ENCODE peak calls at places on chromosomes 1 and 21, in four cellular contexts. L is lower lobe of right lung, M is psoas muscle, V is fibroblast of lung. N is an unnamed sample.
A peak's percentile ranks its signal among the peaks of the same experiment; 100 is the strongest.

GRCh38 chr1:53539711-53540603 is 80.8 kb downstream of the DMRTB1 start:
- DNase-seq in M (peak; percentile 36), V (no peak), L (no peak), N (no peak)

GRCh38 chr1:231334079-231334666 is 3.5 kb downstream of the EXOC8 start:
- DNase-seq in L (no peak), V (no peak), M (no peak), N (no peak)

GRCh38 chr1:113231866-113232265 is 158.4 kb upstream of the MAGI3 start:
- DNase-seq in M (no peak), L (no peak), V (no peak), N (no peak)

GRCh38 chr1:92444351-92444750 is 42.4 kb downstream of the GFI1 start:
- DNase-seq in M (no peak), V (peak; percentile 15), L (no peak), N (no peak)

GRCh38 chr1:155379180-155379876 is 58.6 kb downstream of the RUSC1 start:
- DNase-seq in V (peak; percentile 86), L (no peak), M (no peak), N (no peak)

GRCh38 chr1:46483597-46483996 is 6.0 kb upstream of the DMBX1 start:
- DNase-seq in V (no peak), L (no peak), M (no peak), N (no peak)

GRCh38 chr1:236253119-236253518 is 28.6 kb downstream of the ERO1B start:
- DNase-seq in V (no peak), L (no peak), M (no peak), N (no peak)

GRCh38 chr1:16155537-16156410 is at the start of gene EPHA2:
- DNase-seq in L (peak; percentile 96), M (peak; percentile 89), V (peak; percentile 83), N (peak; percentile 86)

GRCh38 chr1:52296345-52296744 is 69.7 kb downstream of the CC2D1B start:
- DNase-seq in M (no peak), V (peak; percentile 74), L (no peak), N (peak; percentile 26)

GRCh38 chr1:205477759-205478247 is 22.0 kb upstream of the BLACAT1 start:
- DNase-seq in V (peak; percentile 18), L (peak; percentile 86), M (no peak), N (no peak)

GRCh38 chr21:45631540-45631939 is 12.0 kb upstream of the PCBP3 start:
- DNase-seq in V (no peak), M (no peak), L (no peak), N (no peak)

DNA sequence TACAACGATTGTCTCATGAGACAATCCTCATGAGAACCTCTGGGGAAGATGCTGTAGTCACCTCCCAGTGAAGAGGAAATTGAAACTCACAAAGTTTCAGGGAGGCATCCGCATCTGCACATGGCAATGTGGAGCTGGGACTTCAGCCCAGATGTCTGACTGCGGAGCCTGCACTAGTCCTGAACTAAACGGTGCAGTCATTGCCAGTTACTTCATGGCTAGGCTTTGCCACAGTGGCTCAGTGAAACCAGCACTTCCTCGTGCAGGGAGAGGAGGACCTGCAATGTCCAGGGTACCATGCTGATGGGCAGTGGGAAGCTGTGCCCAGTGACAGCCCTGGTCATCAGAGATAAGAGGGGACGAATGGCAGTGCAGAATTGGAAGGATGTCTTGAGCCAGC is 40.7 kb upstream of the ETS2 start:
- DNase-seq in M (no peak), V (no peak), L (no peak), N (no peak)
- H3K4me3 ChIP-seq in M (no peak overlapping the region), V (no peak overlapping the region), L (no peak overlapping the region), N (no peak overlapping the region)

DNA sequence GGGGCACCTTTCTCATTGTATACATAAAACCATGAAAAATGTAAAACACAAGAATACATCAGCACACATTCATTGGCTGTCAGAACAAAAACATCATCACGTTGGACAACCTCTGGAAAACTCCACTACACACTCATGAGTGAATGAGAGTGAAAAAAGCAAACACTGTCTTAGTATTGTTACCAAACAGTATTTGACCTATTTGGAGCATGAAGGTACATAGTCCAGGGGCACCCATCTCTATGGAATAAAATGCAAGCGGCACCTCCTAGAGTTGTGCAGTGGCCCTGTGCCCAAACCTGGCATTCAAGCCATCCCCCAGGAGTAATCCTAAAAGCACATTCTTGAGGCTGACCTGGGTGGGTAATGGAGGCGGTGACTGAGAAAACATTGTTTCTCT is 67.0 kb upstream of the SOD1 start:
- DNase-seq in L (no peak), V (no peak), M (no peak), N (no peak)
- H3K4me1 ChIP-seq in L (no peaks in the 10 kb centered on the region), V (no peaks in the 10 kb centered on the region), M (no peaks in the 10 kb centered on the region), N (no peaks in the 10 kb centered on the region)

GRCh38 chr1:203407301-203407700 is 56.4 kb upstream of the FMOD start:
- DNase-seq in M (no peak), L (no peak), V (peak; percentile 61), N (no peak)

GRCh38 chr1:203406446-203407045 is 55.6 kb upstream of the FMOD start:
- DNase-seq in L (no peak), V (no peak), M (peak; percentile 71), N (peak; percentile 50)

GRCh38 chr1:203408485-203409229 is 57.7 kb upstream of the FMOD start:
- DNase-seq in L (peak; percentile 59), M (peak; percentile 84), V (peak; percentile 89), N (peak; percentile 82)

GRCh38 chr1:203405703-203406430 is 54.9 kb upstream of the FMOD start:
- DNase-seq in M (no peak), L (no peak), V (no peak), N (no peak)

DNA sequence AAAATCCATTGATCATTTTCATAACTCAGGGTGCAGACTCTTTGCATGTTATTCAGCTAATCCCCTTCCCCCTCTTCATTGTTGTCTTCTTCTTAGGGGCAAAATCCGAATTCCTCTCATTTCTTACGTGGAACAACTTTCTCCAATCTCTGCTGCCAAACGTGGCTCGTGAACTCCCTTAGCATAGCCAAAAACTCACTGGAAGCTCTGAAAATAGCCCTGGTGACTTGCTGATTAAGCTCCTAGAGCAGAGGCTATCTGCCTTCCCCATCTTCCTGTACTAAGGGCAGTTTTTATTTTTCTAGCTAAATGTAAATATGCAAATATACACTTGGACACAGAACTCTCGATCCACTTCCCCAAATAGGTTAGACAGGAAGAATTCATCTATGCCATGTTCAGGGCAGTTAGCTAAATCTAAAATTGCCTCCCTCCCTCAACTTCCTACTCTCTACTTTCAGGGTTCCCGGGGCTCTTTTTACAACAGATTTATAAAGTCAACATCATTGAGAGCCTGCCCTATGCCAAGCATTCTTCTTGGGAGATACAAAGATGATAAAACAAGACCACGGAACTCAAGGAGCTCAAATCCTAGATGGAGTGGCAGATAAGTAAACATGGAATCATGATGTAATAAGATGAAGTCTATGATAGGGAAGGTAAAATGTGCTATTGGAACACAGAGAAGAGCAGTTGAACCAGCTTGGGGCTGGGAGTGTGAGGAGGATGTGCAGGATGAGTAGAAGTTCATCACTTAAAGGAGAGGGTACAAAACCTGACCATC is 59.4 kb upstream of the FMOD start:
- DNase-seq in L (no peak), V (no peak), M (no peak), N (no peak)
- H3K27ac ChIP-seq in L (no peak overlapping the region), V (no peak overlapping the region), M (no peak overlapping the region), N (no peak overlapping the region)

GRCh38 chr1:241698177-241698576 is 46.1 kb downstream of the WDR64 start:
- DNase-seq in L (no peak), M (no peak), V (no peak), N (no peak)
- H3K4me3 ChIP-seq in L (no peak overlapping the region), M (no peak overlapping the region), V (no peak overlapping the region), N (no peak overlapping the region)

GRCh38 chr1:230121950-230122349 is 54.9 kb downstream of the GALNT2 start:
- DNase-seq in V (no peak), M (no peak), L (no peak), N (no peak)
- H3K4me1 ChIP-seq in V (peaks cover 9% of the 10 kb centered on the region), M (peaks cover 43% of the 10 kb centered on the region), L (peaks cover 21% of the 10 kb centered on the region), N (no peaks in the 10 kb centered on the region)

N was measured in adrenal gland.